ENCODE peak calls at places on chromosome 6, in four cellular contexts. K is psoas muscle, P is AG04449, V is H9. U is an unnamed sample.

GRCh38 chr6:119506631-119507174 is 157.1 kb upstream of the MAN1A1 start:
- DNase-seq in K (no peak), P (no peak), V (no peak), U (no peak)

GRCh38 chr6:135481786-135482369 is 15.7 kb downstream of the AHI1 start:
- DNase-seq in K (no peak), P (no peak), V (no peak), U (no peak)

GRCh38 chr6:168032383-168032760 is 34.9 kb downstream of the KIF25 start:
- DNase-seq in K (no peak), P (peak), V (no peak), U (peak)

GRCh38 chr6:36119209-36119608 is 11.1 kb upstream of the MAPK13 start:
- DNase-seq in K (no peak), P (no peak), V (no peak), U (no peak)

GRCh38 chr6:154197176-154197850 is 158.3 kb downstream of the OPRM1 start:
- DNase-seq in K (no peak), P (peak), V (no peak), U (peak)

GRCh38 chr6:106168097-106168888 is 82.2 kb downstream of the PRDM1 start:
- DNase-seq in K (no peak), P (no peak), V (no peak), U (no peak)

GRCh38 chr6:137978252-137978896 is 111.3 kb downstream of the TNFAIP3 start:
- DNase-seq in K (no peak), P (no peak), V (no peak), U (no peak)

GRCh38 chr6:81832304-81832703 is 79.8 kb upstream of the TENT5A start:
- DNase-seq in K (no peak), P (no peak), V (no peak), U (no peak)

DNA sequence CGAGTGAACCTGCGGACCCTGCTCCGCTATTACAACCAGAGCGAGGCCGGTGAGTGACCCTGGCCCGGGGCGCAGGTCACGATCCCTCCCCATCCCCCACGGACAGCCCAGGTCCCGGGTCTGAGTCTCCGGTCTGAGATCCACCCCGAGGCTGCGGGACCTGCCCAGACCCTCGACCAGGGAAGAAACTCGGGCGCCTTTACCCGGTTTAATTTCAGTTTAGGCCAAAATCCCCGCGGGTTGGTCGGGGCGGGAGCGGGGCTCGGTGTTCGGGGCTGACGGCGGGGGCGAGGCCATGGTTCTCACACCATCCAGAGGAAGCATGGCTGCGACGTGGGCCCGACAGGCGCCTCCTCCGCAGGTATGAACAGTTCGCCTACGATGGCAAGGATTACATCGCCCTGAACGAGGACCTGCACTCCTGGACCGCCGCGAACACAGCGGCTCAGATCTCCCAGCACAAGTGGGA is 46.9 kb upstream of the TRIM26 start:
- DNase-seq in K (no peak), P (no peak), V (peak), U (no peak)
- TF ChIP-seq CTCF in K (no peak), P (no peak), V (no peak), U (no peak)

GRCh38 chr6:56843476-56844349 is 111.2 kb upstream of the BEND6 start:
- DNase-seq in K (peak), P (no peak), V (peak), U (no peak)
- TF ChIP-seq CTCF in K (peak), P (peak), V (peak), U (peak)

DNA sequence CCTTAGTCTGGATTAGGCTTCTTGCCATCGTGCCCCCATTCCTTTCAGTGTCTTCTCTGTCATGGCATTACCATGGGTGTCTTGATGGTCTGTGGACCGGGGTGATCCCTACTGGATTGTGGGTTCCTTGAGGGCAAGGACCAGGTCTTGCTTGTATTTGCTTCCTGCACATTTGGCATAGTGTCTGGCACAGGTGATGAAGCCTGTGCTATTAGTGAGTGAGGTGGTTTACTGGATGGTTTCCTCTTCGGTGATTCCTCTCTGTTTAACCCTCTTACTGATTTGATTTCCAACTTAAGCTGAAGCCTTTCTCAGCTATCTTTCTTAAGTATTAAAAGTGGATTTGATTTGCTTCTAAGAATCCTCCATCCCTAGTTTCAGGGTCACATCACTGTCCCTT is 162.3 kb downstream of the GRM1 start:
- DNase-seq in K (no peak), P (no peak), V (no peak), U (no peak)
- TF ChIP-seq CTCF in K (no peak), P (no peak), V (no peak), U (no peak)

GRCh38 chr6:166443166-166443565 is 60.4 kb upstream of the MPC1 start:
- DNase-seq in K (no peak), P (no peak), V (no peak), U (no peak)
- TF ChIP-seq CTCF in K (no peak), P (no peak), V (peak), U (peak)

DNA sequence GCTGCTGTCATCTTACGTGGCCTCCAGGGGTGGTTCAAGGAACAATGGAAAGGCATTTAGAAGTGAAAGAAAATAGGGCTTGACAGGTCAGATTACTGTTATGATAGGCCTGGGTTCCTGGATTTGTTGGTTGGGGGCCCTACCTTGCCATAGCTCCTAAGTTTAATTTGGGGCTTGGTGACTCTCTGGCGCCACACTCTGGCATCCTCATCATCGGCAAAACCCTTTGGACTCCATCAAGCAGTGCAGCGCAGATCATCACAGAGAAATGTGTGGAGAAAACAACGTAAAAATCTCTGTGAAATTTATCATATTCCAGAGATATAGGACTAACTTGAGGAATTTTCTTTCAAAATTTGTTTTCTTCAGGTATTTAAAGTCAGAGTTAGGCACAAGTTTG is 33.6 kb upstream of the AIG1 start:
- DNase-seq in K (peak), P (no peak), V (peak), U (no peak)
- TF ChIP-seq CTCF in K (peak), P (peak), V (peak), U (peak)

DNA sequence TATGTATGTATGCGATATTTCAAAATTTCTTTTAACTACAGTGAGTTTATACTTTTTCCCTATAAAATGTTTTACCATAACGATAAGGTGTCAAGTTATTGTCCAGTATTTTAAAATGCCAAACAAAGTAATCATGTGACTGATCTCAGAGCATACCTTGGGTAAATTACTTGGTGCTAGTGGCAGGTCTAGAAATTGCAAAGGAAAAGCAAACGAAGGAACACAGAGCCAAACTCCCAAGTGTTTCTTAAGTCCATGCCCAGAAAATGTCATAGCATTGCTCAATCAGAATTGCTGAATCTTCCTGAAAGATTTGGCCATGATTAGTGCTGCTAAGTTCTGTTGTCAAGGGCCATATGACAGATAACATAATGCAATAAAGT is 77.5 kb downstream of the CAP2 start:
- DNase-seq in K (no peak), P (no peak), V (no peak), U (peak)
- TF ChIP-seq CTCF in K (no peak), P (no peak), V (no peak), U (no peak)

GRCh38 chr6:112502348-112503130 is 155.4 kb downstream of the RFPL4B start:
- DNase-seq in K (no peak), P (no peak), V (no peak), U (no peak)
- TF ChIP-seq CTCF in K (no peak), P (peak), V (peak), U (peak)